ENCODE peak calls at places on chromosome X, in eight cellular contexts. L is SHP77 treated with DMSO at 0.1 percent for 48 hours, G is Ammon's horn, R is HTR-8/SVneo, N is neuronal stem cell, T is NCI-H1436, X is lower lobe of right lung, J is tibial artery. Q is an unnamed sample.

GRCh38 chrX:16666541-16666940 is 16.6 kb downstream of the S100G start:
- DNase-seq in L (no peak), G (peak), R (no peak), N (no peak), T (no peak), X (no peak), J (no peak), Q (peak)

GRCh38 chrX:73262991-73263390 is 48.3 kb upstream of the NAP1L2 start:
- DNase-seq in L (no peak), G (peak), R (no peak), N (no peak), T (peak), X (no peak), J (no peak), Q (peak)

GRCh38 chrX:99348256-99348655 is 1061.8 kb downstream of the PCDH19 start:
- DNase-seq in L (no peak), G (no peak), R (no peak), N (no peak), T (no peak), X (no peak), J (no peak), Q (no peak)

GRCh38 chrX:88397551-88397950 is 349.5 kb upstream of the CPXCR1 start:
- DNase-seq in L (no peak), G (no peak), R (no peak), N (no peak), T (no peak), X (no peak), J (no peak), Q (no peak)

GRCh38 chrX:136209016-136209738 is 42.0 kb downstream of the MAP7D3 start:
- DNase-seq in L (no peak), G (peak), R (no peak), N (no peak), T (peak), X (no peak), J (peak), Q (no peak)

GRCh38 chrX:150405576-150405975 is 42.5 kb downstream of the MAMLD1 start:
- DNase-seq in L (no peak), G (no peak), R (no peak), N (no peak), T (no peak), X (no peak), J (no peak), Q (no peak)

GRCh38 chrX:149570668-149571067 is 16.6 kb downstream of the MAGEA9B start:
- DNase-seq in L (no peak), G (no peak), R (no peak), N (no peak), T (no peak), X (no peak), J (no peak), Q (no peak)

GRCh38 chrX:120380699-120381098 is 18.8 kb downstream of the ATP1B4 start:
- DNase-seq in L (no peak), G (no peak), R (no peak), N (no peak), T (peak), X (no peak), J (no peak), Q (no peak)

GRCh38 chrX:149758068-149758714 is 15.7 kb upstream of the HSFX1 start:
- DNase-seq in L (no peak), G (no peak), R (no peak), N (no peak), T (no peak), X (no peak), J (no peak), Q (no peak)

GRCh38 chrX:136880003-136880451 is 498 bp downstream of the RBMX start:
- DNase-seq in L (no peak), G (peak), R (no peak), N (no peak), T (peak), X (peak), J (no peak), Q (peak)

GRCh38 chrX:115642304-115642703 is 81.3 kb downstream of the PLS3 start:
- DNase-seq in L (no peak), G (peak), R (no peak), N (no peak), T (no peak), X (no peak), J (no peak), Q (peak)

GRCh38 chrX:11108253-11108941 is 2.7 kb upstream of the HCCS start:
- DNase-seq in L (no peak), G (no peak), R (no peak), N (no peak), T (no peak), X (no peak), J (no peak), Q (no peak)

GRCh38 chrX:71144651-71145050 is at the start of gene NLGN3:
- DNase-seq in L (no peak), G (peak), R (no peak), N (no peak), T (no peak), X (no peak), J (no peak), Q (no peak)

GRCh38 chrX:41441934-41442823 is 5.0 kb upstream of the NYX start:
- DNase-seq in L (peak), G (peak), R (peak), N (peak), T (peak), X (peak), J (peak), Q (peak)

GRCh38 chrX:9562851-9563250 is 98.0 kb downstream of the TBL1X start:
- DNase-seq in L (no peak), G (no peak), R (peak), N (no peak), T (no peak), X (no peak), J (no peak), Q (no peak)

GRCh38 chrX:20116087-20116574 is 576 bp downstream of the MAP7D2 start:
- DNase-seq in L (no peak), G (no peak), R (no peak), N (no peak), T (no peak), X (no peak), J (no peak), Q (no peak)

GRCh38 chrX:65596270-65596669 is 61.7 kb upstream of the LAS1L start:
- DNase-seq in L (no peak), G (no peak), R (peak), N (no peak), T (no peak), X (no peak), J (peak), Q (no peak)

GRCh38 chrX:64580605-64581004 is 185.4 kb upstream of the MTMR8 start:
- DNase-seq in L (no peak), G (no peak), R (no peak), N (no peak), T (no peak), X (no peak), J (no peak), Q (no peak)